ENCODE peak calls at places on chromosomes 16 and 17, in ten cellular contexts. E is ACHN; Z is activated T-helper 1 cell treated with anti-CD3 and anti-CD28 coated beads, Interleukin-12 subunit alpha, Interleukin-12 subunit beta, Interleukin-2, Interleukin-4 antibody, amounts not matched to agents 30 ng/mL and 10 ng/mL and 1 ng/mL, durations not matched to agents 14 hours and 24 hours and 36 hours; D is iris pigment epithelial cell; O is neural crest cell; B is activated T-cell treated with anti-CD3 and anti-CD28 coated beads, Interleukin-2, amount 50 U/mL, for 4 hours; U is aorta; J is activated CD4-positive, CD25-positive, alpha-beta regulatory T cell; A is C1 segment of cervical spinal cord; N is lower lobe of right lung. K is an unnamed sample.

GRCh38 chr16:10172848-10173655 is 9.2 kb downstream of the GRIN2A start:
- DNase-seq in E (no peak), Z (no peak), D (no peak), O (no peak), B (no peak), U (no peak), J (no peak), A (no peak), N (no peak), K (peak)

GRCh38 chr17:1997587-1998425 is 27.3 kb downstream of the RTN4RL1 start:
- DNase-seq in E (peak), Z (no peak), D (no peak), O (peak), B (no peak), U (peak), J (no peak), A (no peak), N (peak), K (no peak)

GRCh38 chr16:56606688-56607618 is 1.4 kb upstream of the MT2A start:
- DNase-seq in E (peak), Z (no peak), D (peak), O (no peak), B (no peak), U (peak), J (no peak), A (peak), N (peak), K (peak)

GRCh38 chr16:20952144-20952797 is 51.7 kb downstream of the LYRM1 start:
- DNase-seq in E (no peak), Z (no peak), D (no peak), O (no peak), B (no peak), U (no peak), J (no peak), A (no peak), N (no peak), K (no peak)

GRCh38 chr16:75494696-75495601 is at the start of gene CHST6:
- DNase-seq in E (peak), Z (no peak), D (peak), O (peak), B (no peak), U (peak), J (no peak), A (peak), N (no peak), K (no peak)

GRCh38 chr16:565420-566330 is 1.1 kb upstream of the NHLRC4 start:
- DNase-seq in E (no peak), Z (no peak), D (no peak), O (no peak), B (no peak), U (no peak), J (no peak), A (no peak), N (no peak), K (no peak)

GRCh38 chr17:289409-289808 is 63.2 kb downstream of the RPH3AL start:
- DNase-seq in E (no peak), Z (no peak), D (no peak), O (no peak), B (no peak), U (peak), J (no peak), A (no peak), N (peak), K (no peak)

GRCh38 chr16:49464093-49464492 is 90.5 kb downstream of the C16orf78 start:
- DNase-seq in E (no peak), Z (no peak), D (no peak), O (no peak), B (no peak), U (no peak), J (no peak), A (no peak), N (no peak), K (no peak)

GRCh38 chr17:44024271-44024663 is 9.5 kb upstream of the TMEM101 start:
- DNase-seq in E (no peak), Z (no peak), D (no peak), O (no peak), B (no peak), U (no peak), J (no peak), A (no peak), N (no peak), K (no peak)

GRCh38 chr16:29926675-29927522 is 873 bp upstream of the KCTD13 start:
- DNase-seq in E (peak), Z (no peak), D (no peak), O (no peak), B (no peak), U (peak), J (no peak), A (peak), N (no peak), K (no peak)

GRCh38 chr17:58591455-58591854 is 77.0 kb upstream of the MTMR4 start:
- DNase-seq in E (peak), Z (no peak), D (no peak), O (no peak), B (no peak), U (no peak), J (no peak), A (no peak), N (no peak), K (no peak)

GRCh38 chr17:63445571-63446217 is 412 bp downstream of the CYB561 start:
- DNase-seq in E (peak), Z (peak), D (peak), O (peak), B (peak), U (peak), J (peak), A (no peak), N (peak), K (peak)

GRCh38 chr17:17480593-17481148 is 3.9 kb downstream of the MED9 start:
- DNase-seq in E (no peak), Z (no peak), D (no peak), O (no peak), B (no peak), U (no peak), J (no peak), A (no peak), N (no peak), K (no peak)

GRCh38 chr17:58391302-58391984 is 25.9 kb downstream of the RNF43 start:
- DNase-seq in E (peak), Z (no peak), D (peak), O (no peak), B (no peak), U (no peak), J (no peak), A (no peak), N (peak), K (peak)

GRCh38 chr17:79779661-79780365 is 1.9 kb downstream of the CBX2 start:
- DNase-seq in E (no peak), Z (no peak), D (no peak), O (no peak), B (no peak), U (peak), J (no peak), A (no peak), N (peak), K (no peak)

GRCh38 chr17:30323895-30324319 is 9.9 kb downstream of the TMIGD1 start:
- DNase-seq in E (peak), Z (no peak), D (peak), O (no peak), B (peak), U (peak), J (no peak), A (no peak), N (no peak), K (peak)

GRCh38 chr16:16163109-16163508 is 60.2 kb downstream of the ABCC6 start:
- DNase-seq in E (no peak), Z (no peak), D (no peak), O (no peak), B (no peak), U (no peak), J (no peak), A (no peak), N (no peak), K (no peak)

GRCh38 chr17:63987616-63988478 is 10.3 kb upstream of the PRR29 start:
- DNase-seq in E (no peak), Z (no peak), D (no peak), O (no peak), B (no peak), U (no peak), J (no peak), A (no peak), N (no peak), K (no peak)

GRCh38 chr16:67190448-67191399 is 788 bp upstream of the EXOC3L1 start:
- DNase-seq in E (no peak), Z (no peak), D (peak), O (no peak), B (no peak), U (no peak), J (no peak), A (no peak), N (no peak), K (peak)

GRCh38 chr17:2376107-2376506 is 24.8 kb downstream of the MNT start:
- DNase-seq in E (no peak), Z (no peak), D (no peak), O (no peak), B (no peak), U (no peak), J (no peak), A (no peak), N (no peak), K (no peak)

GRCh38 chr16:58286280-58286679 is 8.5 kb downstream of the PRSS54 start:
- DNase-seq in E (no peak), Z (no peak), D (no peak), O (no peak), B (no peak), U (no peak), J (no peak), A (no peak), N (no peak), K (no peak)

GRCh38 chr17:32558997-32559650 is 72.3 kb downstream of the CDK5R1 start:
- DNase-seq in E (no peak), Z (no peak), D (no peak), O (no peak), B (no peak), U (no peak), J (no peak), A (no peak), N (no peak), K (no peak)

GRCh38 chr16:1723450-1724147 is 17.6 kb downstream of the MAPK8IP3 start:
- DNase-seq in E (peak), Z (no peak), D (peak), O (peak), B (peak), U (no peak), J (peak), A (peak), N (no peak), K (peak)

GRCh38 chr17:43935926-43936261 is 6.4 kb downstream of the PPY start:
- DNase-seq in E (no peak), Z (no peak), D (no peak), O (no peak), B (no peak), U (no peak), J (no peak), A (no peak), N (no peak), K (no peak)

GRCh38 chr17:5209396-5209795 is 17.7 kb upstream of the ZNF594 start:
- DNase-seq in E (no peak), Z (no peak), D (peak), O (no peak), B (no peak), U (no peak), J (no peak), A (no peak), N (peak), K (no peak)

GRCh38 chr16:12124742-12125141 is 148.2 kb downstream of the SNX29 start:
- DNase-seq in E (no peak), Z (no peak), D (no peak), O (no peak), B (no peak), U (no peak), J (no peak), A (no peak), N (no peak), K (no peak)

GRCh38 chr17:7167832-7168231 is 11.3 kb downstream of the ASGR1 start:
- DNase-seq in E (no peak), Z (no peak), D (peak), O (no peak), B (no peak), U (peak), J (no peak), A (no peak), N (no peak), K (no peak)

GRCh38 chr17:74280093-74280513 is 6.1 kb downstream of the DNAI2 start:
- DNase-seq in E (no peak), Z (peak), D (no peak), O (no peak), B (peak), U (peak), J (peak), A (no peak), N (peak), K (no peak)

GRCh38 chr17:352421-353212 is at the start of gene RPH3AL:
- DNase-seq in E (peak), Z (no peak), D (no peak), O (no peak), B (no peak), U (no peak), J (no peak), A (no peak), N (peak), K (no peak)